ENCODE peak calls at places on chromosome 14, in six cellular contexts. D is GDM1; N is T47D; A is stimulated activated CD8-positive, alpha-beta memory T cell treated with anti-CD3 and anti-CD28 coated beads, Interleukin-2, amount 100 ng/mL, for 48 hours; X is activated CD4-positive, alpha-beta T cell treated with anti-CD3 and anti-CD28 coated beads, Interleukin-2, amount 10 ng/mL, durations not matched to agents 7 days and 5 days; R is A172. F is an unnamed sample.

GRCh38 chr14:73059326-73059725 is 992 bp downstream of the RBM25 start:
- DNase-seq in D (no peak), N (peak; percentile 35), A (no peak), X (no peak), R (no peak), F (no peak)

GRCh38 chr14:72962829-72963312 is 36.6 kb downstream of the DCAF4 start:
- DNase-seq in D (no peak), N (no peak), A (no peak), X (no peak), R (peak; percentile 98), F (no peak)

GRCh38 chr14:104421892-104422291 is 157.7 kb upstream of the C14orf180 start:
- DNase-seq in D (no peak), N (no peak), A (no peak), X (peak; percentile 3), R (no peak), F (no peak)

GRCh38 chr14:80202888-80203562 is 8.3 kb downstream of the DIO2 start:
- DNase-seq in D (no peak), N (no peak), A (peak; percentile 4), X (peak; percentile 15), R (no peak), F (peak; percentile 4)

GRCh38 chr14:103334644-103335603 is 887 bp downstream of the EIF5 start:
- DNase-seq in D (peak; percentile 35), N (peak; percentile 38), A (peak; percentile 67), X (peak; percentile 62), R (peak; percentile 43), F (no peak)

GRCh38 chr14:94673781-94674231 is 61.6 kb downstream of the SERPINA3 start:
- DNase-seq in D (no peak), N (no peak), A (no peak), X (no peak), R (peak; percentile 1), F (no peak)

GRCh38 chr14:52067873-52068740 is 752 bp downstream of the NID2 start:
- DNase-seq in D (no peak), N (no peak), A (no peak), X (no peak), R (no peak), F (no peak)

GRCh38 chr14:42930058-42930457 is 1323.4 kb downstream of the LRFN5 start:
- DNase-seq in D (no peak), N (no peak), A (no peak), X (no peak), R (no peak), F (no peak)

GRCh38 chr14:31229638-31230229 is 22.1 kb upstream of the HECTD1 start:
- DNase-seq in D (no peak), N (no peak), A (no peak), X (no peak), R (peak; percentile 71), F (no peak)

GRCh38 chr14:97029800-97030199 is 232.6 kb downstream of the VRK1 start:
- DNase-seq in D (no peak), N (no peak), A (no peak), X (no peak), R (no peak), F (no peak)

GRCh38 chr14:54981698-54982097 is 45.2 kb downstream of the WDHD1 start:
- DNase-seq in D (no peak), N (no peak), A (no peak), X (no peak), R (no peak), F (no peak)

GRCh38 chr14:101654051-101654450 is 92.8 kb downstream of the DIO3 start:
- DNase-seq in D (no peak), N (no peak), A (no peak), X (no peak), R (no peak), F (no peak)

GRCh38 chr14:37594238-37594915 is 672 bp downstream of the FOXA1 start:
- DNase-seq in D (peak; percentile 34), N (no peak), A (no peak), X (peak; percentile 24), R (peak; percentile 58), F (no peak)

GRCh38 chr14:86462193-86462592 is 932.2 kb downstream of the FLRT2 start:
- DNase-seq in D (peak; percentile 12), N (no peak), A (no peak), X (peak; percentile 6), R (peak; percentile 30), F (no peak)

GRCh38 chr14:103361868-103362267 is 23.3 kb upstream of the MARK3 start:
- DNase-seq in D (no peak), N (no peak), A (no peak), X (no peak), R (peak; percentile 68), F (no peak)

GRCh38 chr14:105999361-106000028 is 473.1 kb downstream of the TMEM121 start:
- DNase-seq in D (peak; percentile 26), N (no peak), A (peak; percentile 95), X (peak; percentile 90), R (peak; percentile 46), F (peak; percentile 68)

GRCh38 chr14:20848316-20848954 is 42.8 kb upstream of the RNASE3 start:
- DNase-seq in D (peak; percentile 39), N (no peak), A (no peak), X (no peak), R (peak; percentile 51), F (no peak)

GRCh38 chr14:93859957-93860356 is 67.2 kb upstream of the FAM181A start:
- DNase-seq in D (no peak), N (no peak), A (no peak), X (no peak), R (no peak), F (no peak)

GRCh38 chr14:102775855-102776760 is 1.1 kb upstream of the TRAF3 start:
- DNase-seq in D (no peak), N (no peak), A (no peak), X (no peak), R (peak; percentile 30), F (peak; percentile 87)

GRCh38 chr14:88605594-88605993 is 42.8 kb downstream of the ZC3H14 start:
- DNase-seq in D (no peak), N (no peak), A (no peak), X (no peak), R (no peak), F (no peak)

GRCh38 chr14:77190977-77191376 is 9.4 kb downstream of the TMEM63C start:
- DNase-seq in D (no peak), N (no peak), A (no peak), X (no peak), R (no peak), F (no peak)

GRCh38 chr14:62253931-62254330 is 491.7 kb downstream of the SNAPC1 start:
- DNase-seq in D (no peak), N (no peak), A (no peak), X (no peak), R (no peak), F (no peak)

GRCh38 chr14:30272848-30273563 is 286.0 kb upstream of the G2E3 start:
- DNase-seq in D (no peak), N (no peak), A (no peak), X (no peak), R (no peak), F (no peak)

GRCh38 chr14:68631058-68631690 is 161.7 kb downstream of the ZFP36L1 start:
- DNase-seq in D (no peak), N (no peak), A (no peak), X (no peak), R (no peak), F (no peak)

GRCh38 chr14:84544486-84544885 is 985.5 kb upstream of the FLRT2 start:
- DNase-seq in D (no peak), N (no peak), A (no peak), X (no peak), R (no peak), F (no peak)

GRCh38 chr14:102949801-102950451 is 27.5 kb downstream of the AMN start:
- DNase-seq in D (no peak), N (no peak), A (no peak), X (no peak), R (no peak), F (no peak)

GRCh38 chr14:66330916-66331315 is 155.3 kb upstream of the CCDC196 start:
- DNase-seq in D (no peak), N (no peak), A (no peak), X (no peak), R (peak; percentile 40), F (no peak)

GRCh38 chr14:51554953-51555352 is 96.8 kb upstream of the FRMD6 start:
- DNase-seq in D (no peak), N (peak; percentile 32), A (no peak), X (no peak), R (peak; percentile 49), F (no peak)